ENCODE peak calls at places on chromosome 12, in six cellular contexts. One of them, this sample, is unnamed. For H3K4me1, the result is how much of the 10 kb centered on the place peaks cover.

GRCh38 chr12:55932546-55932919 is 1.6 kb downstream of the DGKA start:
- DNase-seq in transverse colon: peak
- DNase-seq in upper lobe of left lung: peak
- DNase-seq in stomach: no peak
- DNase-seq in H1: no peak
- DNase-seq in prostate gland: no peak
- DNase-seq in this sample: peak

GRCh38 chr12:49987620-49988303 is 15.0 kb downstream of the AQP6 start:
- DNase-seq in transverse colon: no peak
- DNase-seq in upper lobe of left lung: peak
- DNase-seq in stomach: no peak
- DNase-seq in H1: no peak
- DNase-seq in prostate gland: no peak
- DNase-seq in this sample: no peak

GRCh38 chr12:7069386-7069785 is 8.9 kb downstream of the C1S start:
- DNase-seq in transverse colon: no peak
- DNase-seq in upper lobe of left lung: no peak
- DNase-seq in stomach: no peak
- DNase-seq in H1: no peak
- DNase-seq in prostate gland: no peak
- DNase-seq in this sample: no peak

GRCh38 chr12:114682920-114683708 is 861 bp downstream of the TBX3 start:
- DNase-seq in transverse colon: peak
- DNase-seq in upper lobe of left lung: no peak
- DNase-seq in stomach: peak
- DNase-seq in H1: peak
- DNase-seq in prostate gland: no peak
- DNase-seq in this sample: peak

GRCh38 chr12:76024942-76025600 is 6.5 kb downstream of the PHLDA1 start:
- DNase-seq in transverse colon: no peak
- DNase-seq in upper lobe of left lung: no peak
- DNase-seq in stomach: no peak
- DNase-seq in H1: no peak
- DNase-seq in prostate gland: no peak
- DNase-seq in this sample: peak

GRCh38 chr12:22641353-22642053 is 16.5 kb downstream of the ETNK1 start:
- DNase-seq in transverse colon: no peak
- DNase-seq in upper lobe of left lung: no peak
- DNase-seq in stomach: no peak
- DNase-seq in H1: no peak
- DNase-seq in prostate gland: no peak
- DNase-seq in this sample: no peak

GRCh38 chr12:124754949-124755800 is 108.5 kb downstream of the SCARB1 start:
- DNase-seq in transverse colon: peak
- DNase-seq in upper lobe of left lung: peak
- DNase-seq in stomach: peak
- DNase-seq in H1: no peak
- DNase-seq in prostate gland: peak
- DNase-seq in this sample: no peak

GRCh38 chr12:115572440-115572839 is 705.1 kb downstream of the MED13L start:
- DNase-seq in transverse colon: no peak
- DNase-seq in upper lobe of left lung: no peak
- DNase-seq in stomach: no peak
- DNase-seq in H1: no peak
- DNase-seq in prostate gland: no peak
- DNase-seq in this sample: no peak

GRCh38 chr12:75526655-75527511 is 15.5 kb upstream of the KRR1 start:
- DNase-seq in transverse colon: no peak
- DNase-seq in upper lobe of left lung: no peak
- DNase-seq in stomach: no peak
- DNase-seq in H1: no peak
- DNase-seq in prostate gland: no peak
- DNase-seq in this sample: peak

GRCh38 chr12:6646276-6647082 is 753 bp downstream of the ACRBP start:
- DNase-seq in transverse colon: no peak
- DNase-seq in upper lobe of left lung: no peak
- DNase-seq in stomach: no peak
- DNase-seq in H1: no peak
- DNase-seq in prostate gland: no peak
- DNase-seq in this sample: no peak

GRCh38 chr12:33439587-33440011 is at the start of gene SYT10:
- DNase-seq in transverse colon: no peak
- DNase-seq in upper lobe of left lung: no peak
- DNase-seq in stomach: no peak
- DNase-seq in H1: no peak
- DNase-seq in prostate gland: no peak
- DNase-seq in this sample: peak

GRCh38 chr12:124030008-124030407 is 57.0 kb downstream of the ZNF664 start:
- DNase-seq in transverse colon: no peak
- DNase-seq in upper lobe of left lung: no peak
- DNase-seq in stomach: no peak
- DNase-seq in H1: peak
- DNase-seq in prostate gland: no peak
- DNase-seq in this sample: no peak

GRCh38 chr12:14099994-14100393 is 118.6 kb upstream of the GRIN2B start:
- DNase-seq in transverse colon: no peak
- DNase-seq in upper lobe of left lung: no peak
- DNase-seq in stomach: no peak
- DNase-seq in H1: no peak
- DNase-seq in prostate gland: no peak
- DNase-seq in this sample: no peak

GRCh38 chr12:50934371-50934851 is 17.9 kb upstream of the HIGD1C start:
- DNase-seq in transverse colon: no peak
- DNase-seq in upper lobe of left lung: no peak
- DNase-seq in stomach: no peak
- DNase-seq in H1: no peak
- DNase-seq in prostate gland: no peak
- DNase-seq in this sample: no peak

GRCh38 chr12:42485823-42486222 is 103.7 kb downstream of the PRICKLE1 start:
- DNase-seq in transverse colon: no peak
- DNase-seq in upper lobe of left lung: no peak
- DNase-seq in stomach: no peak
- DNase-seq in H1: peak
- DNase-seq in prostate gland: no peak
- DNase-seq in this sample: no peak

GRCh38 chr12:12620730-12621315 is 9.1 kb downstream of the CREBL2 start:
- DNase-seq in transverse colon: no peak
- DNase-seq in upper lobe of left lung: no peak
- DNase-seq in stomach: no peak
- DNase-seq in H1: no peak
- DNase-seq in prostate gland: no peak
- DNase-seq in this sample: no peak

GRCh38 chr12:49899286-49899843 is 4.3 kb downstream of the FAIM2 start:
- DNase-seq in transverse colon: no peak
- DNase-seq in upper lobe of left lung: no peak
- DNase-seq in stomach: no peak
- DNase-seq in H1: no peak
- DNase-seq in prostate gland: no peak
- DNase-seq in this sample: no peak

GRCh38 chr12:15334225-15334624 is 11.9 kb downstream of the PTPRO start:
- DNase-seq in transverse colon: no peak
- DNase-seq in upper lobe of left lung: no peak
- DNase-seq in stomach: no peak
- DNase-seq in H1: no peak
- DNase-seq in prostate gland: no peak
- DNase-seq in this sample: no peak

DNA sequence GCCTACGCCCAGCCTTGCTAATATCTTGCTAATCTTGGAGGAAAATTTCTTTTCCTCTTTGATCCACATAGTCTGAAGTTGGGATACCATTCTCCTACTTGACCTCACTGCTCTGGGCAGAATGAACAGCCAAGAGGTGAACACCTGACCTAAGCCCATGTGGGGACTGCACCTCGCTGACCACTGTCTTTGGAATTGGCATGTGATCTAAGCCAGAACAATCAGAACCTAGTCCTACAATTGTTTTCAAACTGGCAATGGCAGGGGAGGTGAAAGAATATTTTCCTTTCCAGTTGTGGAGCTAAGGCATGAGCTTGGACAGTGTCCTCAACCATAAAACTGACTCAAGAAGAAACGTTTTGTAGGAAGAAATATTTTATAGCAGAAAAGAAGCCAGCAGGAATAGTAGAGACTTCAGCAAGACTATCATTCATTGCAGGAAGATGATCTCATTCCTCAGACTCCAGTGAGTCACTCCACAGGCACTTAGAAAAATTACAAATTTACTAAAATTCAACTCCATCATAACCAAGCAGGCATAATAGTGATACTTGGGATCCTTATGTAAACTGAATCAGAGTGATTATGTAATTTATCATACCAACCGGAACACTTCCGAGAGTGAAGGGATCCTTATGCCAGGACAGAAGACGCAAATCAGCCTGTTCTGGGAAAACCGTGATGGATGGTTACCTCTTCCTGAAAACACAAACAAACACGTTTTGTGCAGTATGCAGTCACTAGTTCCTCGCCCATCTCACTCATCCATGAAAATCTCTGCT is 14.7 kb downstream of the PTPRO start:
- DNase-seq in transverse colon: no peak
- DNase-seq in upper lobe of left lung: no peak
- DNase-seq in stomach: no peak
- DNase-seq in H1: no peak
- DNase-seq in prostate gland: no peak
- DNase-seq in this sample: peak
- TF ChIP-seq POLR2AphosphoS5 in transverse colon: no peak
- TF ChIP-seq POLR2AphosphoS5 in upper lobe of left lung: no peak
- TF ChIP-seq POLR2AphosphoS5 in stomach: no peak
- TF ChIP-seq POLR2AphosphoS5 in H1: no peak
- TF ChIP-seq POLR2AphosphoS5 in prostate gland: no peak
- TF ChIP-seq POLR2AphosphoS5 in this sample: no peak

DNA sequence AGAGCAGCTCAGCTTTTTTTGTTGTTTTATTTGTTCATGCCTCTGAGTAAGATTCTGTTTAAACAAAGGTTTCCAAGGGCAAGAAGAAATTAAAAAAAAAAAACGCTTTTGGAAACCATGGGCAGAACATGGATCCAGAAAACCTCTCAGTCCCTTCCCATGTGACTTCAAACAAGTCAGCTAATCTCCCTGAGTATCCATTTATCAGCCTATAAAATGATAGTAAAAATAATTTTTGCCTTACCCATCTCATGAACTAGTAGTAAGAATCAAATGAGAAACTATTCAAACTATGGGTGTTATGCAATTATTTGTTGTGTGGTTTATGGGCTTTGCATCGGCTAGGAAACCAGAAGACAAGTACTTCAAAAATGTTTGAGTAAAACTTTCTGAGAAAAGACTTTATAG is 27.6 kb downstream of the KITLG start:
- DNase-seq in transverse colon: no peak
- DNase-seq in upper lobe of left lung: no peak
- DNase-seq in stomach: no peak
- DNase-seq in H1: no peak
- DNase-seq in prostate gland: peak
- DNase-seq in this sample: no peak
- H3K4me1 ChIP-seq in transverse colon: half or more
- H3K4me1 ChIP-seq in upper lobe of left lung: under half
- H3K4me1 ChIP-seq in stomach: half or more
- H3K4me1 ChIP-seq in H1: under half
- H3K4me1 ChIP-seq in prostate gland: under half
- H3K4me1 ChIP-seq in this sample: under half

GRCh38 chr12:67647251-67647546 is 1.3 kb upstream of the DYRK2 start:
- DNase-seq in transverse colon: no peak
- DNase-seq in upper lobe of left lung: no peak
- DNase-seq in stomach: no peak
- DNase-seq in H1: no peak
- DNase-seq in prostate gland: no peak
- DNase-seq in this sample: no peak

GRCh38 chr12:67649165-67650126 is 901 bp downstream of the DYRK2 start:
- DNase-seq in transverse colon: peak
- DNase-seq in upper lobe of left lung: peak
- DNase-seq in stomach: peak
- DNase-seq in H1: peak
- DNase-seq in prostate gland: peak
- DNase-seq in this sample: peak

GRCh38 chr12:67648306-67649164 is at the start of gene DYRK2:
- DNase-seq in transverse colon: peak
- DNase-seq in upper lobe of left lung: peak
- DNase-seq in stomach: peak
- DNase-seq in H1: peak
- DNase-seq in prostate gland: peak
- DNase-seq in this sample: peak

GRCh38 chr12:67646775-67647174 is 1.8 kb upstream of the DYRK2 start:
- DNase-seq in transverse colon: no peak
- DNase-seq in upper lobe of left lung: no peak
- DNase-seq in stomach: no peak
- DNase-seq in H1: no peak
- DNase-seq in prostate gland: no peak
- DNase-seq in this sample: no peak

GRCh38 chr12:67647547-67648305 is 819 bp upstream of the DYRK2 start:
- DNase-seq in transverse colon: peak
- DNase-seq in upper lobe of left lung: peak
- DNase-seq in stomach: peak
- DNase-seq in H1: peak
- DNase-seq in prostate gland: peak
- DNase-seq in this sample: peak
- TF ChIP-seq POLR2AphosphoS5 in transverse colon: peak
- TF ChIP-seq POLR2AphosphoS5 in upper lobe of left lung: no peak
- TF ChIP-seq POLR2AphosphoS5 in stomach: no peak
- TF ChIP-seq POLR2AphosphoS5 in H1: peak
- TF ChIP-seq POLR2AphosphoS5 in prostate gland: peak
- TF ChIP-seq POLR2AphosphoS5 in this sample: no peak

GRCh38 chr12:16581416-16581815 is 24.5 kb downstream of the LMO3 start:
- DNase-seq in transverse colon: no peak
- DNase-seq in upper lobe of left lung: no peak
- DNase-seq in stomach: no peak
- DNase-seq in H1: no peak
- DNase-seq in prostate gland: no peak
- DNase-seq in this sample: no peak

GRCh38 chr12:16583991-16584745 is 21.8 kb downstream of the LMO3 start:
- DNase-seq in transverse colon: no peak
- DNase-seq in upper lobe of left lung: no peak
- DNase-seq in stomach: no peak
- DNase-seq in H1: no peak
- DNase-seq in prostate gland: no peak
- DNase-seq in this sample: no peak

GRCh38 chr12:16573652-16574077 is 32.3 kb downstream of the LMO3 start:
- DNase-seq in transverse colon: peak
- DNase-seq in upper lobe of left lung: peak
- DNase-seq in stomach: no peak
- DNase-seq in H1: no peak
- DNase-seq in prostate gland: no peak
- DNase-seq in this sample: no peak

DNA sequence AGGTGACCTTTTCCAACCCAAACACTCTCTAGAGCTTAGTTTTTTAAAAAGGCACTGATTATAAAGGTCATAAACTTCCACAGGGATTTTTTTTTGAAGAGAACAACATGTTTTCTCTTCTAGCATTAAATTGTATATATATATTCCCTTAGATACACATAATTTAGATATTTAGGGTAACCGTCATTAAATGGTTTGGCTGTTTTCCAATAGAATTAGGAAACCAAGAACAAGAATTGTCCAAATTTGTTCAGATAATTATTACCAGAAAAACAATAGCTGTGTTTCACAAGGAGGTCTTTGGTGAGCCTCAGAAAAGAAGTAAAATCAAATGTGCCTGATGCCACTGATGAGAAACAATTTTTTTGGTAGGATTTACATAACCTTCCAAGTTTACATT is 26.9 kb downstream of the LMO3 start:
- DNase-seq in transverse colon: no peak
- DNase-seq in upper lobe of left lung: no peak
- DNase-seq in stomach: no peak
- DNase-seq in H1: no peak
- DNase-seq in prostate gland: no peak
- DNase-seq in this sample: no peak
- H3K4me1 ChIP-seq in transverse colon: under half
- H3K4me1 ChIP-seq in upper lobe of left lung: under half
- H3K4me1 ChIP-seq in stomach: under half
- H3K4me1 ChIP-seq in H1: under half
- H3K4me1 ChIP-seq in prostate gland: under half
- H3K4me1 ChIP-seq in this sample: under half